ENCODE peak calls at places on chromosome 15, in nine cellular contexts. G, D, K, J, P, W, T, E and V are unnamed samples.

GRCh38 chr15:38992541-38993334 is 428.1 kb upstream of the RASGRP1 start:
- DNase-seq in D (no peak), J (no peak), T (no peak), W (no peak), G (no peak), E (no peak), P (no peak), K (no peak), V (no peak)

GRCh38 chr15:65326844-65327243 is 22.4 kb downstream of the RNU5B-1 start:
- DNase-seq in D (no peak), P (no peak), K (no peak), W (no peak), T (no peak), G (no peak), J (no peak), E (no peak), V (no peak)

GRCh38 chr15:95994418-95994817 is 336.1 kb upstream of the NR2F2 start:
- DNase-seq in G (no peak), J (no peak), D (no peak), K (no peak), T (no peak), E (no peak), W (no peak), P (no peak), V (no peak)

GRCh38 chr15:38254065-38254883 is 1.6 kb downstream of the SPRED1 start:
- DNase-seq in T (peak; percentile 60), K (peak; percentile 45), W (no peak), P (peak; percentile 62), G (peak; percentile 51), E (peak; percentile 81), J (peak; percentile 78), D (peak; percentile 31), V (peak; percentile 68)

GRCh38 chr15:29934251-29934650 is 112.0 kb upstream of the TJP1 start:
- DNase-seq in J (no peak), K (no peak), G (no peak), W (no peak), D (peak; percentile 49), E (no peak), P (no peak), T (no peak), V (no peak)

GRCh38 chr15:85381850-85382751 is 1.7 kb downstream of the AKAP13 start:
- DNase-seq in P (no peak), J (no peak), T (no peak), W (peak; percentile 75), E (peak; percentile 25), K (no peak), D (no peak), G (no peak), V (no peak)

GRCh38 chr15:23447107-23447500 is at the start of gene GOLGA6L2:
- DNase-seq in P (no peak), E (peak; percentile 74), K (peak; percentile 79), T (no peak), J (no peak), G (peak; percentile 77), W (no peak), D (no peak), V (no peak)

GRCh38 chr15:66287461-66288055 is 5.8 kb upstream of the DIS3L start:
- DNase-seq in W (no peak), P (no peak), T (no peak), J (no peak), D (peak; percentile 27), K (no peak), G (no peak), E (no peak), V (no peak)

GRCh38 chr15:32750981-32751380 is 33.2 kb downstream of the GREM1 start:
- DNase-seq in K (no peak), W (no peak), T (no peak), E (no peak), P (no peak), D (no peak), G (no peak), J (no peak), V (no peak)

GRCh38 chr15:33279613-33280205 is 31.1 kb upstream of the RYR3 start:
- DNase-seq in E (no peak), J (no peak), D (peak; percentile 54), K (no peak), T (no peak), W (peak; percentile 53), G (no peak), P (no peak), V (no peak)

GRCh38 chr15:101393172-101393571 is 96.3 kb downstream of the PCSK6 start:
- DNase-seq in E (no peak), D (no peak), J (peak; percentile 18), K (no peak), P (no peak), T (no peak), W (no peak), G (no peak), V (no peak)

GRCh38 chr15:64699767-64700388 is 75.5 kb downstream of the RBPMS2 start:
- DNase-seq in E (no peak), K (no peak), T (no peak), W (no peak), G (no peak), J (peak; percentile 82), P (peak; percentile 47), D (no peak), V (no peak)

DNA sequence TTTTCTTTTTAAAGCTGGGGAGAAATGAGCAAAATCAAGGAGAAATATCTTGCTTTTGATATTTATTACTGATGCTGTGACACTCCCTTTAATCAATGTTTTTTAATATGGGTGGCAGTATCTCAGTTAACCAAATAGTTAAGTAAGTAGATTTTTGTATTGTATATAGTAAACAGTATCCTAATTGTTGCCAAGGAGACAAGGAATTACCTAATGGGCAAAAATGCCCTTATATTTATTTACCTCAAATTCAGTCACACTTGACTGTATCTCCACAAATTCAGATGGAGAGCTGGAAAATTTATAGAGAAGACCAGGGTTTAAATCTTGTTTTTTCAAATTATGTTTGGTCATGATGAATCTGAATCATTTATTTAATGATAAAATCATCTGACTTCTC is 3.6 kb upstream of the CHD2 start:
- DNase-seq in D (no peak), W (no peak), J (no peak), T (no peak), K (no peak), E (no peak), P (no peak), G (no peak), V (no peak)
- H3K27ac ChIP-seq in D (no peak overlapping the region), W (no peak overlapping the region), J (peak overlapping the region; percentile 67), T (peak overlapping the region; percentile 5), K (no peak overlapping the region), E (no peak overlapping the region), P (no peak overlapping the region), G (no peak overlapping the region), V (peak overlapping the region; percentile 45)

DNA sequence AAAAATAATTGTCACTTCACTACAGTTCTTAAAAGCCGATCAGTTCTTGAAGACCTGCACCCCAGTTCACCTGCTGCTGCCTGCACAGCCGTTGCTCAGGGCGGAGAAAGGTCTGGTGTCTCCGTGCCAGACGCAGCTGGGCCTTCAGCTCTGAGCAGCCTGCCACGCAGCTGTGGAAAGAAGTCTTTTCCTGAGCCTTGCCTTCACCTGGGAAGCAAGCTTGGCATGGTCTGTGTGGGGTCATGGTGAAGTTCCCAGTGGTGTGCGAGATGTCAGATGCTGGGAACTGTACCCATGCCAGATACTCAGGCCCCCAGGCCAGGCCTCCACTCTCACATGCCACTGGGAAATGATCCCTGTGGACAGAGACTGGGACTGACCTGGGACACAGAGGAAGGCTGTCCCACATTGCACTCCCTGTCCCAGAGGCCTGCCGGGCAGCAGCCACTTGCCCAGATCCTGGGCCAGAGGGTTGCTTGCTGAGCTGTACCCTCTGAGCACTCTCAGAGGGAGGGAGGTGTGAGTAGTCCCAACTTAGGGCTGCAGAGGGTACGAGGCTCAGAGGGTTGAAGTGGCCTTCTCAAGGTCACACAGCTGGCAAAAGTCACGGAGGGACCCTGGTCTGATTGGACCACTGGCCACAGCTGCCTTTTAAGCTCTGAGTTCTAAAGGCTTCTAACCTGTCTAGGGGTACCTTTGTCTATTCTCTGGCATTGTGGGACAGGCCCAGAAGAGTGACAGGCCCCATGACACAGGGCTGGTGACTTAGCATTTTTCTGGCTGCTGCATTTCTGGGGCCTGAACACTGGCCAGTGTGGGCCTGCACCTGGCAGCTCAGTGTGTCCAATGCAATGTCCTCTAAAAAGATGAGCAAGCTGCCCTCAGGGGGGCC is 55.4 kb downstream of the KLF13 start:
- DNase-seq in E (no peak), G (no peak), D (no peak), P (no peak), J (no peak), W (no peak), T (no peak), K (no peak), V (no peak)
- TF ChIP-seq POLR2A in E (no peak), G (no peak), D (no peak), P (no peak), J (no peak), W (no peak), T (no peak), K (no peak), V (no peak)

GRCh38 chr15:68431037-68431791 is 749 bp downstream of the ITGA11 start:
- DNase-seq in K (no peak), G (no peak), W (peak; percentile 89), E (peak; percentile 34), D (no peak), P (no peak), T (no peak), J (no peak), V (no peak)
- H3K27ac ChIP-seq in K (no peak overlapping the region), G (no peak overlapping the region), W (peak overlapping the region; percentile 72), E (no peak overlapping the region), D (peak overlapping the region; percentile 86), P (no peak overlapping the region), T (peak overlapping the region; percentile 0), J (no peak overlapping the region), V (peak overlapping the region; percentile 32)

GRCh38 chr15:71634820-71635219 is 175.5 kb upstream of the NR2E3 start:
- DNase-seq in E (no peak), T (no peak), P (no peak), J (no peak), G (no peak), D (no peak), K (no peak), W (no peak), V (no peak)

GRCh38 chr15:71629761-71630499 is 180.4 kb upstream of the NR2E3 start:
- DNase-seq in D (no peak), J (no peak), T (no peak), G (no peak), E (no peak), P (no peak), W (no peak), K (no peak), V (no peak)

GRCh38 chr15:71635735-71636134 is 174.6 kb upstream of the NR2E3 start:
- DNase-seq in G (no peak), W (no peak), E (no peak), T (no peak), P (no peak), D (no peak), J (no peak), K (no peak), V (no peak)

GRCh38 chr15:71629147-71629760 is 181.1 kb upstream of the NR2E3 start:
- DNase-seq in G (no peak), W (no peak), J (no peak), K (no peak), T (no peak), P (no peak), D (no peak), E (no peak), V (no peak)

DNA sequence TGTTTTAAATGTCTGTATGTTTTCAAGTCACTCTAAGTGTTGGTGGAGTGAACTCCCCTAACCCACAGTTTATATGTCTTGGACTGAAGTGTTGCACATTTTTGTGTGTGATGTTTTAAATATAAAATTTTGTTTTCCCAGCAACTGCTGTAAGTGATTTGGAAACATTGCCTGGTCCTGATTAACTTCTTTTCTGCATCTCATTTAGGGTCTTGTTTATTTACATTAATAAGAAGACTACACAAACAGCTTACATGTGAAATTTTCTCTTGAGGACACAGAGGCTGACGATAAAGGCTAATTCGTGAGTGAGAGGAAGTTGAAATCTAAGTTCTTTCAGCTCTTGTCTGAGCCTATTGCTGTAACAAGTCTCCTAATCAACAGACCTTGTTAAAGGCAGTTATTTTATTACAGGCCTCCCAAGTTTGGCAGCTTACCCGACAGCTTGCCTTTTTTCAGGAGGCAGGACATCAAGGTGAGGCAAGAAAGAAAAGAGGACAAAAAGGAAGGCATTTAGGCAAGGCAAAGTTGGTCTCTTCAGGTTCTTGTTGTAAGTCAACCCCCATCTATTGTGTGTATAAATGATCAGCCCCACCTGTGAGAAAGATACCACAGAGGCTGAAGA is 177.7 kb upstream of the NR2E3 start:
- DNase-seq in D (no peak), W (no peak), G (no peak), K (no peak), T (no peak), P (no peak), E (no peak), J (no peak), V (no peak)
- TF ChIP-seq POLR2A in D (no peak), W (no peak), G (no peak), K (no peak), T (no peak), P (no peak), E (no peak), J (no peak), V (no peak)